ENCODE peak calls at places on chromosomes 2 and 18, in nine cellular contexts. Z, P, J, H, T, V, C, A and X are unnamed samples.

GRCh38 chr2:215667544-215668243 is 231.8 kb upstream of the FN1 start:
- DNase-seq in A (no peak), H (no peak), C (no peak), T (no peak), Z (no peak), V (no peak), P (no peak), J (no peak), X (no peak)

GRCh38 chr2:16291226-16291625 is 350.9 kb downstream of the MYCN start:
- DNase-seq in T (no peak), V (no peak), C (no peak), H (no peak), J (no peak), A (no peak), P (no peak), Z (no peak), X (no peak)

GRCh38 chr2:39150102-39150562 is 29.3 kb upstream of the SOS1 start:
- DNase-seq in C (no peak), T (no peak), P (no peak), A (no peak), Z (no peak), V (no peak), J (no peak), H (no peak), X (no peak)

GRCh38 chr2:191065785-191066184 is 51.8 kb upstream of the STAT1 start:
- DNase-seq in J (no peak), T (no peak), C (no peak), P (no peak), H (no peak), A (no peak), Z (peak), V (no peak), X (no peak)

GRCh38 chr2:239382384-239382880 is 18.4 kb downstream of the HDAC4 start:
- DNase-seq in Z (no peak), J (no peak), P (no peak), C (no peak), V (no peak), H (peak), T (no peak), A (no peak), X (no peak)

GRCh38 chr18:45760443-45761036 is 36.6 kb downstream of the SLC14A1 start:
- DNase-seq in J (no peak), C (no peak), V (no peak), P (no peak), T (no peak), Z (no peak), A (no peak), H (no peak), X (peak)

GRCh38 chr2:42101641-42102605 is 54.1 kb downstream of the PKDCC start:
- DNase-seq in P (peak), J (peak), C (peak), H (peak), V (peak), A (no peak), Z (peak), T (peak), X (no peak)

GRCh38 chr2:167127135-167127534 is 238.9 kb downstream of the XIRP2 start:
- DNase-seq in T (no peak), P (no peak), A (no peak), Z (peak), J (no peak), V (peak), C (no peak), H (no peak), X (peak)

GRCh38 chr2:170505631-170506270 is 209.4 kb upstream of the SP5 start:
- DNase-seq in V (peak), A (peak), T (peak), H (no peak), P (peak), Z (peak), C (no peak), J (peak), X (no peak)

GRCh38 chr2:205754924-205755321 is 72.6 kb downstream of the NRP2 start:
- DNase-seq in J (peak), T (no peak), Z (peak), A (no peak), H (no peak), P (no peak), V (peak), C (no peak), X (no peak)

GRCh38 chr18:57410749-57411148 is 24.4 kb upstream of the ONECUT2 start:
- DNase-seq in J (no peak), T (no peak), P (no peak), C (no peak), H (no peak), V (no peak), Z (no peak), A (no peak), X (no peak)

GRCh38 chr18:66949419-66949818 is 345.5 kb upstream of the CDH19 start:
- DNase-seq in V (no peak), H (peak), C (no peak), T (no peak), J (no peak), Z (no peak), A (no peak), P (no peak), X (no peak)

GRCh38 chr2:61853086-61853847 is 593 bp downstream of the FAM161A start:
- DNase-seq in A (peak), T (no peak), Z (no peak), H (no peak), J (peak), P (no peak), C (peak), V (peak), X (peak)

GRCh38 chr2:61853848-61854434 is at the start of gene FAM161A:
- DNase-seq in Z (peak), A (peak), H (peak), T (peak), C (peak), V (peak), J (peak), P (peak), X (peak)

GRCh38 chr2:61854435-61855177 is 746 bp upstream of the FAM161A start:
- DNase-seq in Z (peak), V (peak), P (peak), T (peak), J (peak), C (peak), H (peak), A (peak), X (peak)

DNA sequence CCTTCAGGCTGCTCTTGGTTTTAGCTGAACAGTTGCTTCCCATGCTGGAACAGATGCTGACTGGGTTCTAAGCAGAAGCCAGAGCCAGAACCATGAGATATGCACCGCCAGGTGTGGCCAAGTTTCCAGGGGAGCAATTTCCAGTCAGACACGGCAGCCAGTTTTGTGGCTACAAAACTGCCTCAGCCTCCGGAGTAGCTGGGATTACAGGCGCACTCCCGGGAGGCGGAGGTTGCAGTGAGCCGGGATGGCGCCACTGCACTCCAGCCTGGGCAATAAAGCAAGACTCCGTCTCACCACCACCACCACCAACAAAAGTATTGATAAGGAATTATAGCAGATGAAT is 1.3 kb upstream of the FAM161A start:
- DNase-seq in H (no peak), A (no peak), J (peak), T (no peak), V (no peak), P (no peak), Z (no peak), C (peak), X (no peak)
- TF ChIP-seq CTCF in H (no peak), A (no peak), J (no peak), T (no peak), V (no peak), P (no peak), Z (peak), C (no peak), X (no peak)

DNA sequence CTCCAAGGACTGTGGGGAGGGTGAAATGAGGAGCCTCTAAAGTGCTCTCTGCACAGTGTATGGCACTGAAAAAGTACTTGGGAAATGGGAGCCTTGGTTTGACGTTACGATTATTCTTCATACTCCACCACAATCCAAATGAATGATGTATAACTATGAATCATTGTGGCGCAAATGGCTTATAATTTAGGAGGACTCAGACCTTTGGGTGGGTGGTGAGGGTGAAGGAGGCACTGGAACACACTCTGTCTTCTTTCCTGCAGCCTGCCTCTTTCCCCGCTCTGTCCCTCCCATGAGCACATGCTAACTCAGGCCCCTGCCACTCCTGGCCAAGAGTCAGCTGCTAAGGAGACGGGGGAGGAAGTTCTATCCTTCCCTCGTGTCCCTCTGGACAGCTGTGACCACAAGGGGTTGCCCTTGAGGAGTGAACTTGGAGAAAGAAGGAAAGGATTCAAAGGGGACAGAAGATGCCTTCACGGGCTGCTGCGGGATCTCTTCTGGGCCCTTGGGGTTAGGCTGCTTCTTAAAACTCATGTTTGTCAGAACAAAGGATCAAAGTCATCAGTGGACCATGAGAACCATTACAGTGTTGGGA is 36.5 kb downstream of the POLR1A start:
- DNase-seq in Z (no peak), T (peak), V (no peak), C (no peak), J (no peak), P (no peak), H (no peak), A (no peak), X (no peak)
- H3K27ac ChIP-seq in Z (no peak), T (peak), V (no peak), C (no peak), J (no peak), P (no peak), H (peak), A (peak), X (no peak)

DNA sequence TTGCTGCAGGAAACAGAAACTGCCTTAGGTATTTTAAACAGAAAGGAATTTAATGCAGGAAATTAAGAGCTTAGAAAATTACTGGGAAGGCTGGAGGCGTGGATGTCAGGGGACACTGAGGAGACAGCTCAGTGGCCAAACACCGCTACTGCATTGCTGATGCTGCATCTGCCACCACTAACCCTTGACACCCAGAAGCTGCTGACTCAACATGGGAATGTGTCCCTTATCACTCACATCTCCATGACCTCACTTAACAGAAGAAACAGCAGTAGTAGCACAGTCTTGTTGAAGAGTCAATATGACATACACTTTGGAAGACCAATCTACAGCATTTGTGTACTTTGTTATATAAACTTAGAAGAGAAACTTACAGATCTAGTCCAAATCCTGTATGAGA is 906.1 kb downstream of the SLC4A3 start:
- DNase-seq in C (peak), J (no peak), P (no peak), H (no peak), V (peak), T (no peak), Z (peak), A (no peak), X (peak)
- TF ChIP-seq CTCF in C (peak), J (no peak), P (no peak), H (no peak), V (peak), T (peak), Z (peak), A (no peak), X (peak)

GRCh38 chr18:63697261-63697660 is 5.5 kb upstream of the SERPINB11 start:
- DNase-seq in Z (no peak), V (no peak), P (no peak), H (no peak), C (no peak), A (no peak), T (no peak), J (no peak), X (no peak)

GRCh38 chr18:63700501-63700900 is 2.3 kb upstream of the SERPINB11 start:
- DNase-seq in V (no peak), T (no peak), A (no peak), Z (no peak), C (no peak), H (no peak), P (no peak), J (no peak), X (no peak)

GRCh38 chr18:63705401-63705800 is 2.6 kb downstream of the SERPINB11 start:
- DNase-seq in H (no peak), C (no peak), A (no peak), V (no peak), J (no peak), P (no peak), T (no peak), Z (no peak), X (no peak)

GRCh38 chr18:63702660-63703059 is at the start of gene SERPINB11:
- DNase-seq in A (no peak), Z (no peak), V (no peak), J (no peak), P (no peak), T (no peak), H (no peak), C (no peak), X (no peak)

DNA sequence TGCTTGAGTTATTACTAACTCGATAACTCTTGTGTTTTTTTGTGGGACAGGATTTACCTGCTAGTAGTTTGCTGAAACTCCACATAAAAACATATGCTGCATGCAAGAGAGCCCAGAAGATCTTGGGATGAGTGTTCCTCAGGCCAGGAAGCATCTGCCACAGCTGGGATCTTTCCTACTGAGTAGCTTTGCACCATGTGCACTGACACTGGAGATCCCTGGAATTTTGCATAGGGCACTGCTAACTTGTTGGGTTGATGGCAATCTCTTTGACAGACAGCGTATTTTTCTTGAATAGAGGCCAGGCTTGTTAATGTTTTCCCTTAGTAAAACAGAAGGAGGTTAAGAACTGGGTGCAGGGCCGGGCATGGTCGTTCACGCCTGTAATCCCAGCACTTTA is 808 bp upstream of the SERPINB11 start:
- DNase-seq in V (no peak), H (no peak), J (no peak), A (no peak), T (no peak), Z (no peak), C (no peak), P (no peak), X (no peak)
- H3K27ac ChIP-seq in V (no peak), H (no peak), J (no peak), A (no peak), T (no peak), Z (no peak), C (no peak), P (no peak), X (no peak)

GRCh38 chr2:230798769-230799399 is 65.9 kb upstream of the ITM2C start:
- DNase-seq in V (peak), A (no peak), Z (peak), P (no peak), H (no peak), C (no peak), J (no peak), T (no peak), X (peak)
- TF ChIP-seq CTCF in V (peak), A (peak), Z (peak), P (peak), H (peak), C (peak), J (peak), T (peak), X (peak)

DNA sequence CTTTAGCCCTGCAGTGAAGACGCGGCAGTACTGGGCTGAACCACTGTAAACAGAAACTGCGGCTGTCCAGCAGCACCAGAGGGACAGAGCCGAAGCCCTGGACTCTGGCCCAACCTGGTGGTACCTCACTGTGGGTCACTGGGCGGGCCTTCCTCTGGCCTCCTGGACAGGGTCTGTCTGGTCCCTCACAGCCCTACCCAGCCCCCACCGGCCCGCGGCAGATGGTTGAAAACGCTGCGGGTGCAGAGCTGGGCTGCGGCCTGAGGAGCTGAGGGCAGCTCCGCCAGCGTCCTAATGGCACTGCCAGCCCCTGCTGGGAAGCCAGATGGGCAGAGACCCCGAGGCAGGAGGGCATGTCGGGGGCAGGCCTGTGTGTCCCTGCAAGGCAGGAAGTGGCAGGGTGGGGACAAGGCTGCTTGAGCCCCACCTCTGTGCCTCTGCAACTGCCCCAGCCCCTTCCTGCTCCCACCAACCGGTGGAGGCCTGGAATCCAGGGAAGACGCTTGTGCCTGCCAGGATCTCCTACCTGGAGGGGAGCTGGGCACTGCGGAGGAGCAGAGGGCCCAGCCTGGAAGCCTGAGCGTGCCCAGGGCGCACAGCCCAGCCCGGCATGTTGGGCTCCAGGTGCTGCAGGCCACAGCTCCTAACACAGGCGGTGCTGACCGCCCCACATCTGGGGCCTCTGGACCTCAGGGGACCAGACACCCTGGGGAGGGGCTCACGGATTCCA is 36.3 kb downstream of the HS6ST1 start:
- DNase-seq in Z (no peak), J (peak), H (peak), V (no peak), P (no peak), T (peak), A (no peak), C (peak), X (no peak)
- H3K27ac ChIP-seq in Z (no peak), J (no peak), H (peak), V (no peak), P (peak), T (peak), A (peak), C (peak), X (peak)

GRCh38 chr2:180699657-180700361 is 280.6 kb upstream of the UBE2E3 start:
- DNase-seq in C (no peak), A (no peak), Z (no peak), T (no peak), H (peak), J (no peak), V (no peak), P (no peak), X (no peak)
- TF ChIP-seq CTCF in C (no peak), A (no peak), Z (no peak), T (no peak), H (no peak), J (no peak), V (no peak), P (no peak), X (no peak)